ENCODE peak calls at places on chromosomes 12 and 14, in eight cellular contexts. U, W, L, E, I, B, J and V are unnamed samples.

GRCh38 chr14:106286697-106287290 is 760.4 kb downstream of the TMEM121 start:
- DNase-seq in B (no peak), U (no peak), J (no peak), E (peak), I (no peak), W (no peak), L (no peak), V (no peak)

GRCh38 chr14:52695481-52696091 is at the start of gene ERO1A:
- DNase-seq in I (peak), J (no peak), W (peak), B (peak), L (peak), U (peak), E (peak), V (peak)

GRCh38 chr14:24273422-24273998 is 2.1 kb upstream of the RABGGTA start:
- DNase-seq in E (peak), I (no peak), L (no peak), U (no peak), J (no peak), W (peak), B (no peak), V (no peak)

GRCh38 chr12:5523396-5524115 is 91.6 kb downstream of the NTF3 start:
- DNase-seq in E (no peak), I (peak), L (no peak), W (no peak), J (no peak), B (no peak), U (no peak), V (no peak)

GRCh38 chr12:25404955-25405354 is 148.1 kb downstream of the LMNTD1 start:
- DNase-seq in B (no peak), W (peak), E (no peak), U (peak), L (no peak), J (no peak), I (peak), V (no peak)

GRCh38 chr12:131611416-131612091 is 99.3 kb upstream of the SFSWAP start:
- DNase-seq in L (no peak), B (no peak), I (no peak), E (no peak), J (no peak), W (no peak), U (no peak), V (no peak)

GRCh38 chr12:57522887-57523705 is 472 bp downstream of the MBD6 start:
- DNase-seq in U (peak), B (peak), E (peak), W (no peak), L (peak), I (peak), J (no peak), V (peak)

GRCh38 chr12:63103489-63104131 is 47.4 kb downstream of the AVPR1A start:
- DNase-seq in E (no peak), J (peak), W (peak), B (peak), L (no peak), U (no peak), I (no peak), V (peak)

GRCh38 chr14:24184104-24184970 is 4.3 kb downstream of the IPO4 start:
- DNase-seq in E (no peak), J (no peak), U (no peak), W (no peak), I (no peak), B (no peak), L (no peak), V (no peak)

GRCh38 chr12:47903151-47903611 is 1.6 kb downstream of the VDR start:
- DNase-seq in B (peak), L (no peak), W (no peak), I (peak), U (peak), J (no peak), E (no peak), V (no peak)

GRCh38 chr14:89640141-89640540 is 223.1 kb upstream of the FOXN3 start:
- DNase-seq in W (no peak), B (peak), I (no peak), U (no peak), E (no peak), J (no peak), L (no peak), V (no peak)

GRCh38 chr12:123097521-123098084 is 53.3 kb downstream of the PITPNM2 start:
- DNase-seq in B (no peak), E (peak), L (no peak), J (no peak), W (no peak), I (no peak), U (peak), V (no peak)

GRCh38 chr12:100724071-100724470 is 70.5 kb upstream of the ANO4 start:
- DNase-seq in U (no peak), J (no peak), L (no peak), B (no peak), E (no peak), W (no peak), I (no peak), V (no peak)

GRCh38 chr14:54881235-54881760 is 21.3 kb downstream of the GCH1 start:
- DNase-seq in U (no peak), W (no peak), E (no peak), B (peak), L (no peak), I (no peak), J (no peak), V (peak)

GRCh38 chr12:80420075-80420474 is 24.0 kb upstream of the PTPRQ start:
- DNase-seq in W (no peak), I (no peak), U (no peak), J (no peak), B (no peak), E (no peak), L (no peak), V (no peak)

GRCh38 chr14:94686511-94687160 is 74.4 kb downstream of the SERPINA3 start:
- DNase-seq in L (no peak), J (no peak), I (no peak), B (no peak), E (no peak), U (no peak), W (no peak), V (no peak)

DNA sequence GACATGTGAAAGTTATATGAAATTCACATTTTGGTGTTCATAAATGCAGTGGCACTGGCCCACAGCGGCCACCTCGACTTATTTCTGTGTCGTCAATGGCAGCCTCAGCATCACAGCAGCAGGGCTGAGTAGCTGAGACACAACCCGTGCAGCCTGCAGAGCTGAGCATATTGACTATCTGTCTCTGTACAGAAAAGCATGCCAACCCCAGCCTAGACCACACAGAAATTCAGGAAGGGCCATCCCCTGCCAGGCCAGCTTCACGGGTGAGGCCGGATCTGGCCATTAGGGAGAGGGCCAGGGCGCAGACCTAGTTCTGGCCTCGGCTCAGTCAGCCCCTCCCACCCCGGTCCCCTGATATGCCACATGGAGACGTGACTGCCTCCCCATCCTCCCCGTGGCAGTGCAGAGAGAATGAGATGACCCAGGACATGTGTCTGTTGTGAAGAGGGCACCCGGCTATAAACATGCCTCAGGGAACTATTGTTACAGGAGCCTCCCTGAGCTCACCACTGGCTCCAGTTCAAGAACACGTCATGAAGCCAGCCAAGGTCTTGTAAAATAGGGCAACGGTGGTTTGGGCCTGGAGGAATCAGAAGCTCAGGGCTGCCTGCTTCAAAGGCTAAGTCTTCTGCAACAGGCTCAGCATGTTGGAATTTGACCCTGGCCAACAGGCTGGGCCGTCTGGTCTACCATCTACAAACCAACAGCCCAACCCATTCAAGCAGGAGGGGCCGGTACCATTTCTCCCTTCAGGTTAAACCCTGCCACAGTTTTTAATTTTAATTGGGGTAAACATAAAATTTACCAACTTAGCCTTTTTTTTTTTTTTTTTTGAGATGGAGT is 25.5 kb downstream of the SCARB1 start:
- DNase-seq in I (peak), B (peak), J (peak), L (peak), E (no peak), W (peak), U (peak), V (no peak)
- H3K4me3 ChIP-seq in I (no peak), B (no peak), J (no peak), L (no peak), E (no peak), W (no peak), U (no peak), V (no peak)

GRCh38 chr12:116434155-116435065 is 124.8 kb upstream of the MAP1LC3B2 start:
- DNase-seq in B (peak), J (no peak), U (peak), L (peak), E (peak), W (no peak), I (peak), V (no peak)
- H3K4me3 ChIP-seq in B (peak), J (peak), U (peak), L (no peak), E (no peak), W (no peak), I (no peak), V (no peak)

GRCh38 chr12:14883663-14884062 is 2.0 kb downstream of the MGP start:
- DNase-seq in L (no peak), J (no peak), W (no peak), I (no peak), B (no peak), E (no peak), U (no peak), V (no peak)

GRCh38 chr12:14880890-14881453 is 4.7 kb downstream of the MGP start:
- DNase-seq in I (no peak), W (no peak), B (no peak), J (no peak), E (no peak), L (no peak), U (no peak), V (no peak)

GRCh38 chr12:14874882-14875281 is 10.8 kb downstream of the MGP start:
- DNase-seq in E (no peak), L (no peak), B (no peak), J (no peak), I (no peak), W (no peak), U (no peak), V (no peak)

GRCh38 chr12:14876833-14877232 is 8.8 kb downstream of the MGP start:
- DNase-seq in W (no peak), B (no peak), E (no peak), J (no peak), I (no peak), U (no peak), L (no peak), V (no peak)

GRCh38 chr12:14879222-14879933 is 6.3 kb downstream of the MGP start:
- DNase-seq in J (no peak), W (no peak), I (no peak), L (no peak), U (no peak), B (peak), E (no peak), V (no peak)
- H3K4me3 ChIP-seq in J (no peak), W (no peak), I (no peak), L (no peak), U (no peak), B (no peak), E (no peak), V (no peak)

GRCh38 chr12:107092669-107093546 is 441 bp downstream of the CRY1 start:
- DNase-seq in E (peak), W (peak), B (peak), L (peak), J (no peak), U (peak), I (peak), V (peak)

GRCh38 chr12:107091381-107091780 is 2.0 kb downstream of the CRY1 start:
- DNase-seq in W (no peak), I (no peak), B (peak), E (no peak), L (no peak), U (no peak), J (no peak), V (no peak)

GRCh38 chr12:107096571-107096970 is 3.2 kb upstream of the CRY1 start:
- DNase-seq in U (no peak), W (no peak), I (no peak), E (no peak), L (no peak), B (no peak), J (no peak), V (no peak)

GRCh38 chr12:107091989-107092641 is 1.2 kb downstream of the CRY1 start:
- DNase-seq in E (peak), U (no peak), I (peak), J (peak), W (peak), L (peak), B (peak), V (peak)

GRCh38 chr12:107093547-107094448 is at the start of gene CRY1:
- DNase-seq in L (peak), J (peak), U (peak), W (peak), B (peak), E (peak), I (peak), V (peak)
- H3K4me3 ChIP-seq in L (peak), J (peak), U (peak), W (peak), B (peak), E (peak), I (peak), V (peak)